ENCODE peak calls at places on chromosomes 5 and 9, in five cellular contexts. G, A, J, O and F are unnamed samples. For H3K9me3, the result is how much of the 10 kb centered on the place peaks cover.

GRCh38 chr5:131899686-131900085 is 45.8 kb downstream of the MEIKIN start:
- DNase-seq in G (no peak), A (no peak), J (no peak), O (no peak), F (no peak)

GRCh38 chr5:133460172-133460758 is 152.1 kb downstream of the FSTL4 start:
- DNase-seq in G (no peak), A (peak), J (no peak), O (peak), F (peak)

GRCh38 chr5:77847814-77848290 is 71.7 kb upstream of the TBCA start:
- DNase-seq in G (no peak), A (no peak), J (no peak), O (no peak), F (no peak)

GRCh38 chr5:72770266-72770665 is 46.2 kb upstream of the TNPO1 start:
- DNase-seq in G (no peak), A (no peak), J (no peak), O (no peak), F (no peak)

GRCh38 chr9:89418882-89419641 is 78.9 kb downstream of the SEMA4D start:
- DNase-seq in G (no peak), A (no peak), J (no peak), O (no peak), F (peak)

GRCh38 chr9:35868972-35869371 is 1.2 kb downstream of the OR13J1 start:
- DNase-seq in G (no peak), A (no peak), J (no peak), O (no peak), F (no peak)

GRCh38 chr9:87481890-87482855 is 15.5 kb upstream of the DAPK1 start:
- DNase-seq in G (no peak), A (no peak), J (no peak), O (no peak), F (no peak)

GRCh38 chr5:155838394-155838793 is 488.6 kb upstream of the SGCD start:
- DNase-seq in G (no peak), A (no peak), J (no peak), O (no peak), F (no peak)

GRCh38 chr9:136549010-136549980 is 3.4 kb upstream of the NOTCH1 start:
- DNase-seq in G (no peak), A (no peak), J (no peak), O (no peak), F (no peak)

GRCh38 chr5:112554089-112554977 is 135.3 kb upstream of the EPB41L4A start:
- DNase-seq in G (no peak), A (no peak), J (no peak), O (no peak), F (peak)

GRCh38 chr5:41648976-41649375 is 138.6 kb upstream of the PLCXD3 start:
- DNase-seq in G (peak), A (no peak), J (peak), O (peak), F (no peak)

GRCh38 chr5:7881816-7882215 is 12.9 kb downstream of the MTRR start:
- DNase-seq in G (no peak), A (no peak), J (no peak), O (no peak), F (no peak)

GRCh38 chr9:110763568-110763967 is 95.0 kb downstream of the MUSK start:
- DNase-seq in G (no peak), A (no peak), J (no peak), O (no peak), F (no peak)

GRCh38 chr5:135327429-135328127 is 71.5 kb downstream of the MACROH2A1 start:
- DNase-seq in G (no peak), A (no peak), J (no peak), O (no peak), F (no peak)

GRCh38 chr5:37816883-37817282 is 23.0 kb downstream of the GDNF start:
- DNase-seq in G (peak), A (no peak), J (no peak), O (no peak), F (no peak)

GRCh38 chr5:136087961-136088871 is 44.4 kb upstream of the SMAD5 start:
- DNase-seq in G (peak), A (no peak), J (peak), O (no peak), F (no peak)

GRCh38 chr5:8013951-8014844 is 145.2 kb downstream of the MTRR start:
- DNase-seq in G (peak), A (no peak), J (peak), O (peak), F (peak)

GRCh38 chr9:134190232-134191121 is 26.1 kb upstream of the RNU6ATAC start:
- DNase-seq in G (no peak), A (no peak), J (no peak), O (no peak), F (no peak)

GRCh38 chr5:18546570-18546969 is 912.3 kb downstream of the TAF11L14 start:
- DNase-seq in G (no peak), A (no peak), J (no peak), O (no peak), F (no peak)

GRCh38 chr9:106700676-106701075 is 162.3 kb upstream of the ZNF462 start:
- DNase-seq in G (peak), A (no peak), J (peak), O (peak), F (no peak)

GRCh38 chr5:411728-412127 is 31.2 kb upstream of the EXOC3 start:
- DNase-seq in G (no peak), A (no peak), J (no peak), O (no peak), F (no peak)

GRCh38 chr9:125495137-125496119 is 211.6 kb downstream of the MAPKAP1 start:
- DNase-seq in G (peak), A (peak), J (no peak), O (peak), F (no peak)

GRCh38 chr5:75028090-75028489 is 24.3 kb downstream of the GCNT4 start:
- DNase-seq in G (no peak), A (no peak), J (no peak), O (no peak), F (no peak)

GRCh38 chr9:23492126-23493002 is 333.7 kb downstream of the ELAVL2 start:
- DNase-seq in G (peak), A (no peak), J (peak), O (peak), F (peak)

GRCh38 chr5:1293416-1293996 is 1.4 kb downstream of the TERT start:
- DNase-seq in G (no peak), A (no peak), J (no peak), O (no peak), F (no peak)

GRCh38 chr5:133469846-133470245 is 142.5 kb downstream of the FSTL4 start:
- DNase-seq in G (no peak), A (no peak), J (no peak), O (no peak), F (no peak)

GRCh38 chr9:117625154-117625553 is 79.0 kb upstream of the TLR4 start:
- DNase-seq in G (no peak), A (no peak), J (no peak), O (no peak), F (no peak)

GRCh38 chr5:1204693-1205242 is 3.4 kb downstream of the SLC6A19 start:
- DNase-seq in G (peak), A (peak), J (peak), O (peak), F (peak)

GRCh38 chr9:89553451-89554020 is 51.3 kb upstream of the GADD45G start:
- DNase-seq in G (no peak), A (no peak), J (no peak), O (no peak), F (no peak)

GRCh38 chr5:74041913-74042312 is 415.9 kb downstream of the ARHGEF28 start:
- DNase-seq in G (no peak), A (no peak), J (no peak), O (no peak), F (no peak)

GRCh38 chr9:130263601-130264413 is 1.8 kb upstream of the HMCN2 start:
- DNase-seq in G (peak), A (peak), J (peak), O (peak), F (no peak)

GRCh38 chr9:120386390-120387131 is 193.4 kb downstream of the CDK5RAP2 start:
- DNase-seq in G (peak), A (no peak), J (peak), O (no peak), F (no peak)

GRCh38 chr9:113583511-113584470 is 120.3 kb downstream of the RGS3 start:
- DNase-seq in G (no peak), A (no peak), J (no peak), O (no peak), F (no peak)

GRCh38 chr5:1235379-1235778 is 10.2 kb downstream of the SLC6A18 start:
- DNase-seq in G (no peak), A (no peak), J (no peak), O (no peak), F (peak)

GRCh38 chr9:124399999-124400940 is 15.0 kb downstream of the PSMB7 start:
- DNase-seq in G (no peak), A (no peak), J (no peak), O (no peak), F (no peak)

GRCh38 chr9:124399323-124399962 is 15.8 kb downstream of the PSMB7 start:
- DNase-seq in G (peak), A (no peak), J (peak), O (no peak), F (no peak)

GRCh38 chr9:124394596-124394995 is 20.6 kb downstream of the PSMB7 start:
- DNase-seq in G (no peak), A (no peak), J (no peak), O (no peak), F (no peak)

GRCh38 chr9:124395826-124396225 is 19.4 kb downstream of the PSMB7 start:
- DNase-seq in G (no peak), A (no peak), J (no peak), O (no peak), F (no peak)

GRCh38 chr9:124398191-124398590 is 17.1 kb downstream of the PSMB7 start:
- DNase-seq in G (no peak), A (no peak), J (no peak), O (no peak), F (no peak)
- H3K9ac ChIP-seq in G (no peak), A (no peak), J (no peak), O (no peak), F (no peak)

GRCh38 chr9:40911647-40912046 is 216.8 kb downstream of the FOXD4L6 start:
- DNase-seq in G (no peak), A (no peak), J (no peak), O (no peak), F (no peak)
- H3K9me3 ChIP-seq in G (under half), A (under half), J (half or more), O (under half), F (half or more)

GRCh38 chr5:125668904-125669303 is 754.3 kb upstream of the GRAMD2B start:
- DNase-seq in G (peak), A (no peak), J (peak), O (peak), F (no peak)
- H3K9ac ChIP-seq in G (no peak), A (no peak), J (no peak), O (no peak), F (no peak)

DNA sequence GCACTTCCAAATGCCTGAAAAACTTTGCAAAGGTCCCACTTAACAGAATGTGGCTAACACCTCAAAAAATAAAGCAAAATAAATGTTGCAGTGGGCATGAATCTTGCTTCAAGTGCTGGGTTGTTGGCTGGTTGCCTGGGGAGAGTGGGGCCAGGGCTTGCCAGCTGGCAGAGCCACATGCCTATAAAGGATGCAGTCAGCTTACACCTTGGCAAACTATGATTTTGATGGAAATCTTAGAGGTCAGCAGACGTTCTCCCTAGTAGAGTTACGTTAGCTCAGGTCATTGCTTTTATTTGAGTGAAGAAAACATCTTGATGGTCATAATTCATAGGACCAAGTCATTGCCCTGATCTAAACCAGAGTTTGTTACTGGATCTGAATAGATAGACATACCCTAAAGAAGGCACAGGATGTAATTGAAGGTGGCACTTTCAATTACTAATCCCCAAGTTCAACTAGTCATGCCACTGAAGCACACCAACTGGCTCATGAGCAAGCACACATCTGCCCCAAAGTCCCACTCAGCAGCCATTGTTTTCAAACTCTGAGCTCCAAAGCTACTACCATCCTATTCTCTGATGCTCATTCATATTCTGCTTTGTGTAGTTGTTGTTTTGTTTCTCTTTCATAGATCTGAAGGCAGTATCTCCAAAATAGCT is 51.2 kb upstream of the ZSWIM6 start:
- DNase-seq in G (peak), A (no peak), J (no peak), O (peak), F (no peak)
- H3K9me3 ChIP-seq in G (under half), A (under half), J (under half), O (under half), F (under half)

DNA sequence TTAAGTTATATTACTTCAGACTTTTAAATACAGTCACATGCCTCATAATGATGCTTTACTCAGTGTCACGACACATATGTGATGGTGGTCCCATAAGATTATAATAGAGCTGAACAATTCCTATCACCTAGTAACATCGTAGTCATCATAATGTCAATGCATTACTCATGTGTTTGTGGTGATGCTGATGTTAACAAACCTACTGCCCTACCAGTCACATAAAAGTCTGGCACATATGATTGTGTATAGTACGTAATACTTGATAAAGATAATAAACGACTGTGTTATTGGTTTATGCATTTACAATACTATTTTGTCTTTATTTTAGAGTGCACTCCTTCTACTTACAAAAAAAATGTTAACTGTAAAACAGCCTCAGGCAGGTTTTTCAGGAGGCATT is 103.7 kb downstream of the PAM start:
- DNase-seq in G (peak), A (no peak), J (peak), O (peak), F (no peak)
- H3K9ac ChIP-seq in G (no peak), A (no peak), J (no peak), O (peak), F (no peak)

GRCh38 chr9:4833781-4834560 is 41.2 kb downstream of the RCL1 start:
- DNase-seq in G (peak), A (no peak), J (peak), O (peak), F (no peak)
- H3K9me3 ChIP-seq in G (under half), A (under half), J (under half), O (under half), F (under half)